ENCODE peak calls at places on chromosome 11, in four cellular contexts. B, Z, F and D are unnamed samples.

GRCh38 chr11:63705526-63705925 is 24.2 kb downstream of the RTN3 start:
- DNase-seq in F (no peak), B (no peak), Z (no peak), D (no peak)

GRCh38 chr11:6319001-6319878 is 1.1 kb downstream of the CAVIN3 start:
- DNase-seq in F (no peak), Z (peak; percentile 16), B (no peak), D (no peak)

GRCh38 chr11:134032501-134033091 is 36.3 kb upstream of the JAM3 start:
- DNase-seq in B (no peak), F (no peak), Z (no peak), D (no peak)

GRCh38 chr11:10314199-10315072 is 9.6 kb downstream of the ADM start:
- DNase-seq in B (no peak), Z (no peak), F (no peak), D (peak; percentile 26)

GRCh38 chr11:118690553-118691304 is 11.3 kb upstream of the TREH start:
- DNase-seq in B (no peak), F (no peak), Z (no peak), D (no peak)

GRCh38 chr11:35272391-35272821 is 133.4 kb downstream of the CD44 start:
- DNase-seq in Z (no peak), B (no peak), F (no peak), D (peak; percentile 34)

GRCh38 chr11:92332986-92333385 is 108.4 kb downstream of the FAT3 start:
- DNase-seq in F (no peak), Z (no peak), B (no peak), D (no peak)

GRCh38 chr11:75532200-75532972 is 6.6 kb upstream of the GDPD5 start:
- DNase-seq in B (peak; percentile 69), Z (peak; percentile 71), F (no peak), D (peak; percentile 65)

GRCh38 chr11:57663975-57664374 is 3.9 kb upstream of the ZDHHC5 start:
- DNase-seq in Z (no peak), F (no peak), B (no peak), D (no peak)

GRCh38 chr11:116927163-116927772 is 89.8 kb upstream of the APOA1 start:
- DNase-seq in B (peak; percentile 23), F (no peak), Z (peak; percentile 18), D (no peak)

GRCh38 chr11:8807544-8808225 is 103.3 kb upstream of the AKIP1 start:
- DNase-seq in B (no peak), F (no peak), Z (no peak), D (no peak)

GRCh38 chr11:124174001-124174400 is 9.1 kb upstream of the OR10D3 start:
- DNase-seq in B (peak; percentile 38), Z (no peak), F (no peak), D (no peak)
- TF ChIP-seq CTCF in B (no peak), Z (no peak), F (no peak), D (no peak)

DNA sequence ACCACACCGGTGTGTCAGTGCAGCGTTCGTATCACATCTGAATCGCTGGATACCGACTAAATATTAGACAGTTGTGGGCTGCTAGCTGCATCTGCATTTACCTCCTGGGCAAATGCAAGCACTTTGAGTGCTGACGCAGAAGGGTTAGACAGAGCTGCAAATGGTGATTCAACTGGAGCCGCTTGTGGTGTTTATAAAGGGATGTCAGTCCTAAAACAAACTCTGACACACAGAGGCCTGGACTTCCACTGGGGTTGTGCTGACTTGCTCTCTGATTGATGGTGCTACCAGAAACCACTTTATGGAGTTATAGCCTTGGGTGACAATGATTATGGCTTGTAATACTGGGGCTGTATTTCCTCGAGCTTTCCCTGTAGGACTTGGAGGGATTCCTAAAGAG is 374.4 kb downstream of the NTM start:
- DNase-seq in F (no peak), Z (no peak), B (no peak), D (no peak)
- TF ChIP-seq POLR2AphosphoS5 in F (no peak), Z (no peak), B (no peak), D (no peak)

GRCh38 chr11:44854146-44854545 is 96.5 kb downstream of the TP53I11 start:
- DNase-seq in Z (no peak), F (no peak), B (no peak), D (no peak)
- TF ChIP-seq GABPA in Z (no peak), F (no peak), B (no peak), D (no peak)

GRCh38 chr11:70322653-70323052 is 52.2 kb downstream of the PPFIA1 start:
- DNase-seq in F (no peak), B (no peak), Z (no peak), D (no peak)
- TF ChIP-seq CTCF in F (no peak), B (no peak), Z (no peak), D (no peak)